ENCODE peak calls at places on chromosomes 11 and 22, in six cellular contexts. X is activated naive CD4-positive, alpha-beta T cell; R is EL; B is NCI-H2171 treated with DMSO at 0.1 percent for 48 hours; J is choroid plexus epithelial cell; A is brain microvascular endothelial cell. L is an unnamed sample.

GRCh38 chr11:66614073-66614472 is 2.4 kb upstream of the RBM14 start:
- DNase-seq in X (no peak), R (no peak), B (no peak), J (no peak), A (no peak), L (no peak)

GRCh38 chr11:128686745-128687177 is 7.1 kb upstream of the FLI1 start:
- DNase-seq in X (peak), R (peak), B (no peak), J (peak), A (peak), L (no peak)

GRCh38 chr11:65506770-65507485 is 8.1 kb downstream of the MALAT1 start:
- DNase-seq in X (peak), R (peak), B (peak), J (peak), A (peak), L (no peak)

GRCh38 chr22:21044931-21045584 is 688 bp upstream of the LRRC74B start:
- DNase-seq in X (no peak), R (peak), B (peak), J (peak), A (peak), L (no peak)

GRCh38 chr11:2592559-2593392 is 107.0 kb downstream of the KCNQ1OT1 start:
- DNase-seq in X (no peak), R (no peak), B (no peak), J (no peak), A (no peak), L (peak)

GRCh38 chr11:44899959-44900358 is 50.7 kb downstream of the TP53I11 start:
- DNase-seq in X (no peak), R (peak), B (no peak), J (peak), A (peak), L (no peak)

GRCh38 chr11:6405039-6405667 is 13.7 kb downstream of the APBB1 start:
- DNase-seq in X (no peak), R (no peak), B (no peak), J (peak), A (no peak), L (no peak)

GRCh38 chr11:70487763-70488162 is 89.4 kb downstream of the CTTN start:
- DNase-seq in X (no peak), R (no peak), B (no peak), J (no peak), A (no peak), L (no peak)

GRCh38 chr11:69080361-69080973 is 31.7 kb downstream of the TPCN2 start:
- DNase-seq in X (no peak), R (peak), B (no peak), J (no peak), A (peak), L (no peak)

GRCh38 chr11:61854966-61855714 is 27.0 kb downstream of the FADS2 start:
- DNase-seq in X (no peak), R (no peak), B (no peak), J (no peak), A (no peak), L (no peak)

GRCh38 chr11:73249858-73250773 is 22.0 kb upstream of the P2RY6 start:
- DNase-seq in X (no peak), R (no peak), B (no peak), J (no peak), A (no peak), L (no peak)

GRCh38 chr11:70410276-70410675 is 11.9 kb downstream of the CTTN start:
- DNase-seq in X (no peak), R (no peak), B (peak), J (no peak), A (no peak), L (no peak)

GRCh38 chr22:46609724-46610161 is 10.4 kb upstream of the GRAMD4 start:
- DNase-seq in X (no peak), R (no peak), B (no peak), J (no peak), A (no peak), L (no peak)

GRCh38 chr22:24315367-24315781 is 44.7 kb downstream of the SPECC1L start:
- DNase-seq in X (no peak), R (peak), B (no peak), J (peak), A (no peak), L (no peak)

GRCh38 chr11:44065161-44065571 is 904 bp upstream of the ACCS start:
- DNase-seq in X (no peak), R (no peak), B (no peak), J (no peak), A (no peak), L (no peak)

GRCh38 chr11:47607380-47607779 is 13.2 kb upstream of the C1QTNF4 start:
- DNase-seq in X (no peak), R (peak), B (peak), J (peak), A (peak), L (no peak)

GRCh38 chr11:74388678-74389327 is 9.4 kb downstream of the PGM2L1 start:
- DNase-seq in X (peak), R (peak), B (peak), J (peak), A (peak), L (peak)

GRCh38 chr11:119340335-119341221 is at the start of gene C1QTNF5:
- DNase-seq in X (no peak), R (peak), B (no peak), J (peak), A (no peak), L (no peak)

GRCh38 chr22:29030618-29031235 is 30.9 kb downstream of the C22orf31 start:
- DNase-seq in X (no peak), R (peak), B (no peak), J (peak), A (peak), L (peak)

GRCh38 chr11:46513934-46514342 is 79.9 kb downstream of the AMBRA1 start:
- DNase-seq in X (no peak), R (peak), B (peak), J (peak), A (no peak), L (peak)

GRCh38 chr22:28297504-28297903 is 378.4 kb upstream of the PITPNB start:
- DNase-seq in X (no peak), R (no peak), B (no peak), J (peak), A (no peak), L (no peak)

GRCh38 chr11:7894251-7894650 is 36.8 kb downstream of the OR10A6 start:
- DNase-seq in X (no peak), R (no peak), B (no peak), J (no peak), A (no peak), L (no peak)

GRCh38 chr11:134037093-134037908 is 31.6 kb upstream of the JAM3 start:
- DNase-seq in X (peak), R (peak), B (peak), J (peak), A (peak), L (peak)

GRCh38 chr11:27615833-27616232 is 84.4 kb downstream of the BDNF start:
- DNase-seq in X (no peak), R (no peak), B (no peak), J (no peak), A (no peak), L (no peak)

GRCh38 chr11:128859563-128860441 is 7.3 kb downstream of the KCNJ1 start:
- DNase-seq in X (peak), R (no peak), B (no peak), J (peak), A (peak), L (peak)

GRCh38 chr11:17014321-17014773 is at the start of gene PLEKHA7:
- DNase-seq in X (no peak), R (no peak), B (no peak), J (no peak), A (no peak), L (no peak)

GRCh38 chr11:125315088-125315740 is 150.7 kb downstream of the PKNOX2 start:
- DNase-seq in X (no peak), R (no peak), B (peak), J (peak), A (peak), L (no peak)

GRCh38 chr11:96125400-96125799 is 201.5 kb upstream of the MTMR2 start:
- DNase-seq in X (no peak), R (no peak), B (no peak), J (no peak), A (no peak), L (no peak)

GRCh38 chr11:7642747-7643146 is 30.6 kb downstream of the CYB5R2 start:
- DNase-seq in X (no peak), R (no peak), B (no peak), J (no peak), A (no peak), L (no peak)

GRCh38 chr22:46416537-46417267 is 81.2 kb downstream of the TRMU start:
- DNase-seq in X (no peak), R (no peak), B (no peak), J (no peak), A (no peak), L (no peak)

GRCh38 chr22:28951969-28952521 is 68.7 kb downstream of the ZNRF3 start:
- DNase-seq in X (no peak), R (no peak), B (no peak), J (peak), A (peak), L (no peak)

GRCh38 chr22:35752172-35752832 is 34.6 kb downstream of the APOL5 start:
- DNase-seq in X (no peak), R (no peak), B (no peak), J (peak), A (no peak), L (no peak)

GRCh38 chr11:635945-636510 is 1.0 kb upstream of the DRD4 start:
- DNase-seq in X (no peak), R (no peak), B (no peak), J (no peak), A (no peak), L (no peak)

GRCh38 chr11:65593518-65594414 is 1.8 kb downstream of the KCNK7 start:
- DNase-seq in X (peak), R (no peak), B (no peak), J (no peak), A (no peak), L (no peak)

GRCh38 chr11:47980907-47981621 is 705 bp downstream of the PTPRJ start:
- DNase-seq in X (no peak), R (peak), B (peak), J (peak), A (no peak), L (peak)

L was measured in mesothelial cell of epicardium.